ENCODE peak calls at places on chromosome 9, in four cellular contexts. S is activated CD4-positive, alpha-beta memory T cell treated with anti-CD3 and anti-CD28 coated beads, Interleukin-2, amount 10 ng/mL, durations not matched to agents 7 days and 5 days; T is IMR-90; R is activated effector memory CD4-positive, alpha-beta T cell treated with anti-CD3 and anti-CD28 coated beads, Interleukin-2, amount 50 U/mL, for 16 hours. W is an unnamed sample.

GRCh38 chr9:129399301-129399990 is 221.4 kb upstream of the IER5L start:
- DNase-seq in T (no peak), S (no peak), R (no peak), W (no peak)

GRCh38 chr9:135722365-135722764 is 20.4 kb downstream of the KCNT1 start:
- DNase-seq in T (no peak), S (no peak), R (no peak), W (no peak)

GRCh38 chr9:115888131-115888530 is 265.5 kb upstream of the PAPPA start:
- DNase-seq in S (no peak), R (no peak), T (no peak), W (no peak)

GRCh38 chr9:19127881-19128719 is 808 bp upstream of the PLIN2 start:
- DNase-seq in R (peak; percentile 64), S (peak; percentile 49), T (no peak), W (peak; percentile 50)

GRCh38 chr9:127970401-127971313 is 10.1 kb downstream of the EEIG1 start:
- DNase-seq in S (peak; percentile 81), T (no peak), R (peak; percentile 87), W (peak; percentile 86)

GRCh38 chr9:79812099-79812498 is 240.3 kb downstream of the TLE4 start:
- DNase-seq in R (no peak), T (no peak), S (no peak), W (no peak)

GRCh38 chr9:108410161-108410560 is 445.6 kb downstream of the ACTL7B start:
- DNase-seq in R (no peak), T (no peak), S (no peak), W (no peak)

GRCh38 chr9:7536310-7536939 is 263.2 kb downstream of the DMAC1 start:
- DNase-seq in T (peak; percentile 56), S (peak; percentile 55), R (no peak), W (peak; percentile 67)

GRCh38 chr9:129280236-129281231 is 102.5 kb upstream of the IER5L start:
- DNase-seq in S (peak; percentile 14), T (no peak), R (peak; percentile 45), W (no peak)

GRCh38 chr9:128787583-128788156 is 617 bp downstream of the TBC1D13 start:
- DNase-seq in R (no peak), S (no peak), T (no peak), W (peak; percentile 28)

GRCh38 chr9:79975471-79976316 is 403.9 kb downstream of the TLE4 start:
- DNase-seq in S (no peak), R (no peak), T (no peak), W (no peak)

GRCh38 chr9:137052293-137052692 is 1.6 kb downstream of the ENTPD2 start:
- DNase-seq in R (no peak), S (no peak), T (no peak), W (no peak)

GRCh38 chr9:131181091-131181681 is 55.8 kb downstream of the NUP214 start:
- DNase-seq in R (no peak), S (no peak), T (no peak), W (no peak)

GRCh38 chr9:15246688-15247087 is 60.3 kb downstream of the TTC39B start:
- DNase-seq in S (no peak), T (peak; percentile 55), R (no peak), W (no peak)

GRCh38 chr9:83937861-83938455 is 16.7 kb upstream of the KIF27 start:
- DNase-seq in T (peak; percentile 62), R (no peak), S (peak; percentile 32), W (peak; percentile 53)

GRCh38 chr9:33380390-33381094 is 21.8 kb downstream of the AQP7 start:
- DNase-seq in S (no peak), R (no peak), T (no peak), W (no peak)

W was measured in activated CD8-positive, alpha-beta T cell treated with anti-CD3 and anti-CD28 coated beads, Interleukin-2, amount 10 ng/mL, durations not matched to agents 7 days and 5 days.